ENCODE peak calls at places on chromosomes 1 and 21, in five cellular contexts. F is heart left ventricle, A is H54, L is uterus, N is IMR-90. X is an unnamed sample.

GRCh38 chr1:97870574-97870973 is 50.3 kb downstream of the DPYD start:
- DNase-seq in F (no peak), A (no peak), L (no peak), N (no peak), X (no peak)

GRCh38 chr1:157403203-157403602 is 149.1 kb downstream of the FCRL5 start:
- DNase-seq in F (no peak), A (peak; percentile 38), L (no peak), N (no peak), X (no peak)

GRCh38 chr1:25771246-25772114 is 28.5 kb upstream of the SELENON start:
- DNase-seq in F (peak; percentile 69), A (no peak), L (peak; percentile 67), N (peak; percentile 5), X (peak; percentile 50)

GRCh38 chr1:184636156-184636448 is 118.6 kb downstream of the EDEM3 start:
- DNase-seq in F (no peak), A (no peak), L (no peak), N (no peak), X (no peak)

GRCh38 chr1:84973493-84974334 is 23.2 kb downstream of the MCOLN2 start:
- DNase-seq in F (no peak), A (no peak), L (no peak), N (no peak), X (no peak)

GRCh38 chr1:211605034-211605433 is 26.1 kb upstream of the SLC30A1 start:
- DNase-seq in F (no peak), A (no peak), L (no peak), N (no peak), X (no peak)

GRCh38 chr1:13699510-13699909 is 478 bp upstream of the PRDM2 start:
- DNase-seq in F (no peak), A (no peak), L (no peak), N (no peak), X (peak; percentile 20)

GRCh38 chr21:19853709-19854575 is 1144.3 kb upstream of the NCAM2 start:
- DNase-seq in F (no peak), A (no peak), L (no peak), N (no peak), X (no peak)

GRCh38 chr1:70855203-70855602 is 192.4 kb downstream of the PTGER3 start:
- DNase-seq in F (no peak), A (no peak), L (no peak), N (no peak), X (no peak)

GRCh38 chr21:28207776-28208175 is 784.9 kb downstream of the LTN1 start:
- DNase-seq in F (no peak), A (no peak), L (no peak), N (peak; percentile 83), X (no peak)

GRCh38 chr21:16536661-16537359 is 807.0 kb downstream of the USP25 start:
- DNase-seq in F (no peak), A (no peak), L (no peak), N (peak; percentile 6), X (no peak)

GRCh38 chr1:223214272-223214807 is 71.3 kb upstream of the TLR5 start:
- DNase-seq in F (no peak), A (no peak), L (no peak), N (no peak), X (no peak)

GRCh38 chr1:170592591-170593111 is 60.7 kb downstream of the GORAB start:
- DNase-seq in F (no peak), A (no peak), L (no peak), N (no peak), X (no peak)

GRCh38 chr1:36149973-36150295 is 648 bp upstream of the TRAPPC3 start:
- DNase-seq in F (no peak), A (no peak), L (no peak), N (no peak), X (no peak)

GRCh38 chr1:88375977-88376376 is 308.1 kb upstream of the PKN2 start:
- DNase-seq in F (no peak), A (no peak), L (no peak), N (no peak), X (no peak)

GRCh38 chr1:82449671-82450070 is 648.9 kb downstream of the ADGRL2 start:
- DNase-seq in F (no peak), A (no peak), L (no peak), N (no peak), X (no peak)

GRCh38 chr1:224312025-224312424 is 17.9 kb downstream of the NVL start:
- DNase-seq in F (no peak), A (no peak), L (no peak), N (no peak), X (no peak)

GRCh38 chr1:51317798-51318197 is 12.6 kb downstream of the TTC39A start:
- DNase-seq in F (no peak), A (no peak), L (no peak), N (no peak), X (no peak)

GRCh38 chr21:16085436-16085835 is 355.7 kb downstream of the USP25 start:
- DNase-seq in F (no peak), A (no peak), L (no peak), N (peak; percentile 39), X (no peak)

GRCh38 chr1:114234408-114235119 is 80.9 kb upstream of the SYT6 start:
- DNase-seq in F (no peak), A (no peak), L (no peak), N (no peak), X (peak; percentile 20)

GRCh38 chr1:230277201-230277771 is 148.8 kb downstream of the PGBD5 start:
- DNase-seq in F (no peak), A (no peak), L (peak; percentile 6), N (no peak), X (no peak)

GRCh38 chr1:246114369-246114768 is 392.7 kb downstream of the SMYD3 start:
- DNase-seq in F (no peak), A (no peak), L (no peak), N (no peak), X (no peak)

GRCh38 chr1:106876384-106876783 is 180.1 kb upstream of the PRMT6 start:
- DNase-seq in F (no peak), A (no peak), L (no peak), N (no peak), X (no peak)

GRCh38 chr1:16677552-16678423 is 11.0 kb upstream of the RNU1-3 start:
- DNase-seq in F (no peak), A (peak; percentile 61), L (peak; percentile 18), N (peak; percentile 85), X (peak; percentile 25)

DNA sequence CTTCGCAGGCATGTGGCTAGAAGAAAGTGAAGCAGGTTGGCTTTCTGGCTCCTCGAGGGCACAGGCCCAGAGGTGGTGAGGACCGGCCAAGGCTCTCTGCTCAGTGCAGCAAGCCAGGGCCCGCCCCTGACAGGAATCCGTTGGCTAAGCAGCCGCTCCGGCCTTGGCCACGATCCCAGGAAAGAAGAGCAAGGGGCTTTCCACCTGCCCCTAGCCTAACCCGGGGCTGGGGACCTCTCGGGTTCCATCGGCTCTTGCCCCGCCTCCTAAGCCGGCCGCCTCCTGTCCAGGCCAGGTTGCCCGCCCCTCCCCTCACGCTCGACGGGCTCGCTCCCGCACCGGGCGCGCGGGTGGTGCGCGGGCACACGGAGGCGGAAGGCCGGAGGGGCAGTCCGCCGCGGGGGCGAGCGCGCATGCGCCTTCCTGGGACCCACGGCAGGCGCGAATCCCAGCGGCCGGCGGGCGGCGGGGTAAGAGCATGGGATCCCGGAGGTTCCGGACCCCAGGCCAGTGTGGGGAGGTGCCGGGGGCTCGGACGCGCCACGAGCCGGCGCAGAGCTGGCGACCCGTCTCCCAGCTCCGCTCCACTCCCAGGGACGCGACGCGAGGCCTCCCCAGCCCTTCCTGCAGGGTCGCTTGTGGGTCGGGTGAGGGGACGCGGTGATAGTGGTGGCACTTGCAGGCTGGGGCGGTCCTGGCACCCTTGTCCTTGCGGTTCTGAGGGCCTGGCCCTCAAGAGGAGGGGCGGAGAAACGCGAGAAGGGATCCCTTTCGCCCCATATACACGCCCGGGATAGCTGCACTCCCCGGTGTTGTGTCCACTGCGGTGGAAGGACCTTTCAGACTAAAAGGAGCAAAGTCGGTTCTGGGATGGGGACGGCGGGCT is at the start of gene ALG6:
- DNase-seq in F (peak; percentile 94), A (peak; percentile 95), L (peak; percentile 96), N (peak; percentile 87), X (peak; percentile 95)
- TF ChIP-seq POLR2A in F (no peak), A (peak; percentile 89), L (no peak), N (peak; percentile 45), X (peak; percentile 68)

GRCh38 chr1:28195780-28196179 is 19.3 kb upstream of the PTAFR start:
- DNase-seq in F (no peak), A (no peak), L (no peak), N (no peak), X (no peak)

GRCh38 chr1:28199328-28200233 is 23.1 kb upstream of the PTAFR start:
- DNase-seq in F (no peak), A (no peak), L (no peak), N (no peak), X (peak; percentile 57)

GRCh38 chr1:28200234-28200873 is 23.9 kb upstream of the PTAFR start:
- DNase-seq in F (no peak), A (no peak), L (no peak), N (no peak), X (no peak)

GRCh38 chr1:28196330-28196729 is 19.8 kb upstream of the PTAFR start:
- DNase-seq in F (no peak), A (no peak), L (no peak), N (no peak), X (no peak)

DNA sequence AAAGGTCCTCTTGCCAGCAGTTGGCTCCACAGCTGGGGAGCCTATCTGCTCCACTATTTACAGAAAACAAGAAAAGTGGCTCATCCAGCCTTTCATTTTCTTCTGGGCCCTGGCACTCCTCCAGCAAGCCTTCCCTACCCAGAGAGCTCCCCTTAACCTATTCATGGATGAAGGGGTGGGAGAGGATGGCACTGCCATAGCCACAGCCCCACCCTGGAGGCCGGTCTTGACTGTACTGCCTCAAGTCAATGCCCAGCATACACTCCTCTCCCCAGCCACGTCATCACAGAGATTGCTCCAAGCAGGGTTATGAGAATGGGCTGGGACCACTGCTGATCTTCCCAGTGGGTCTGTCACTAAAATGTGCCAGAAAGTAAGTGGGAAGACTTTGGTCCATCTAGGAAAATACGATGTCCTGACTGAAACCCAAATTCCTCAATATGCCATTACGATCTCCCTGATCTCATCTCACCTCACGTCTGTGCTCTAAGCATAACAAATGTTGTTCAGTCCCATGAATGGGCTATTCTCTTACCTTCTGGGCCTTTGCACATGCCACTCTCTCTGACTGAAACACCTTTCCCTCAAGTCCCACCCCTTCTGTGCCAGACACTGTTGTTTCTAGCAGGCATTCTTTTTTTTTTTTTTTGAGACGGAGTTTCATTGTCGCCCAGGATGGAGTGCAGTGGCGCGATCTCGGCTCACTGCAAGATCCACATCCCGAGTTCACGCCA is 21.4 kb upstream of the PTAFR start:
- DNase-seq in F (no peak), A (no peak), L (no peak), N (no peak), X (no peak)
- TF ChIP-seq POLR2A in F (no peak), A (no peak), L (no peak), N (no peak), X (no peak)

GRCh38 chr1:9234223-9235122 is at the start of gene H6PD:
- DNase-seq in F (peak; percentile 88), A (peak; percentile 87), L (peak; percentile 85), N (peak; percentile 75), X (peak; percentile 90)
- TF ChIP-seq POLR2A in F (peak; percentile 23), A (peak; percentile 77), L (peak; percentile 53), N (peak; percentile 94), X (peak; percentile 50)

GRCh38 chr1:2561898-2562895 is 6.0 kb downstream of the TNFRSF14 start:
- DNase-seq in F (no peak), A (no peak), L (no peak), N (no peak), X (no peak)

GRCh38 chr1:2566106-2567045 is 10.2 kb downstream of the TNFRSF14 start:
- DNase-seq in F (no peak), A (no peak), L (no peak), N (no peak), X (no peak)

GRCh38 chr1:2564815-2565415 is 8.7 kb downstream of the TNFRSF14 start:
- DNase-seq in F (no peak), A (no peak), L (no peak), N (no peak), X (no peak)

GRCh38 chr1:2563205-2563604 is 7.0 kb downstream of the TNFRSF14 start:
- DNase-seq in F (no peak), A (no peak), L (no peak), N (no peak), X (no peak)

GRCh38 chr1:2564006-2564814 is 8.0 kb downstream of the TNFRSF14 start:
- DNase-seq in F (no peak), A (no peak), L (no peak), N (no peak), X (no peak)
- TF ChIP-seq POLR2A in F (no peak), A (no peak), L (no peak), N (no peak), X (no peak)

X was measured in transverse colon.